ENCODE peak calls at places on chromosomes 2 and 18, in seven cellular contexts. I is HepG2, T is K562, J is HCT116, L is upper lobe of left lung, A is Peyer's patch, K is adrenal gland. W is an unnamed sample.

GRCh38 chr2:191481305-191482075 is 196.4 kb upstream of the NABP1 start:
- DNase-seq in I (no peak), T (no peak), J (no peak), L (no peak), A (no peak), K (no peak), W (no peak)

GRCh38 chr18:50182516-50182915 is 12.4 kb downstream of the MYO5B start:
- DNase-seq in I (no peak), T (no peak), J (no peak), L (no peak), A (no peak), K (no peak), W (no peak)

GRCh38 chr2:211877061-211877460 is 661.5 kb downstream of the ERBB4 start:
- DNase-seq in I (no peak), T (no peak), J (no peak), L (no peak), A (no peak), K (no peak), W (no peak)

GRCh38 chr2:235641333-235641732 is 147.5 kb downstream of the AGAP1 start:
- DNase-seq in I (no peak), T (no peak), J (no peak), L (no peak), A (no peak), K (no peak), W (no peak)

GRCh38 chr18:39692367-39693011 is 2126.9 kb upstream of the CELF4 start:
- DNase-seq in I (no peak), T (no peak), J (no peak), L (no peak), A (no peak), K (no peak), W (no peak)

GRCh38 chr2:203656522-203657287 is 49.7 kb upstream of the CD28 start:
- DNase-seq in I (peak), T (no peak), J (no peak), L (peak), A (peak), K (peak), W (peak)

GRCh38 chr2:54771166-54771565 is 47.7 kb downstream of the EML6 start:
- DNase-seq in I (no peak), T (no peak), J (peak), L (no peak), A (no peak), K (no peak), W (no peak)

GRCh38 chr18:68676913-68677312 is 38.0 kb downstream of the TMX3 start:
- DNase-seq in I (no peak), T (no peak), J (no peak), L (no peak), A (no peak), K (no peak), W (no peak)

GRCh38 chr2:62197609-62198236 is 1.8 kb downstream of the B3GNT2 start:
- DNase-seq in I (no peak), T (no peak), J (no peak), L (peak), A (peak), K (peak), W (no peak)

GRCh38 chr18:58194028-58194427 is 150.0 kb downstream of the NEDD4L start:
- DNase-seq in I (no peak), T (peak), J (no peak), L (no peak), A (no peak), K (peak), W (no peak)

GRCh38 chr2:183541766-183542165 is 417.5 kb downstream of the NUP35 start:
- DNase-seq in I (no peak), T (no peak), J (no peak), L (no peak), A (peak), K (no peak), W (no peak)

GRCh38 chr2:24819442-24820174 is 26.4 kb downstream of the CENPO start:
- DNase-seq in I (no peak), T (no peak), J (no peak), L (no peak), A (no peak), K (peak), W (no peak)

GRCh38 chr2:199278099-199278498 is 179.6 kb downstream of the SATB2 start:
- DNase-seq in I (no peak), T (no peak), J (no peak), L (no peak), A (no peak), K (no peak), W (no peak)

GRCh38 chr2:96737831-96738230 is 2.0 kb downstream of the LMAN2L start:
- DNase-seq in I (no peak), T (no peak), J (no peak), L (no peak), A (no peak), K (no peak), W (no peak)

GRCh38 chr2:96734899-96735585 is 4.8 kb downstream of the LMAN2L start:
- DNase-seq in I (no peak), T (no peak), J (no peak), L (no peak), A (no peak), K (no peak), W (no peak)

GRCh38 chr2:96739051-96739632 is 722 bp downstream of the LMAN2L start:
- DNase-seq in I (no peak), T (no peak), J (no peak), L (no peak), A (no peak), K (no peak), W (no peak)

GRCh38 chr2:96737251-96737650 is 2.6 kb downstream of the LMAN2L start:
- DNase-seq in I (no peak), T (no peak), J (no peak), L (no peak), A (no peak), K (no peak), W (no peak)

DNA sequence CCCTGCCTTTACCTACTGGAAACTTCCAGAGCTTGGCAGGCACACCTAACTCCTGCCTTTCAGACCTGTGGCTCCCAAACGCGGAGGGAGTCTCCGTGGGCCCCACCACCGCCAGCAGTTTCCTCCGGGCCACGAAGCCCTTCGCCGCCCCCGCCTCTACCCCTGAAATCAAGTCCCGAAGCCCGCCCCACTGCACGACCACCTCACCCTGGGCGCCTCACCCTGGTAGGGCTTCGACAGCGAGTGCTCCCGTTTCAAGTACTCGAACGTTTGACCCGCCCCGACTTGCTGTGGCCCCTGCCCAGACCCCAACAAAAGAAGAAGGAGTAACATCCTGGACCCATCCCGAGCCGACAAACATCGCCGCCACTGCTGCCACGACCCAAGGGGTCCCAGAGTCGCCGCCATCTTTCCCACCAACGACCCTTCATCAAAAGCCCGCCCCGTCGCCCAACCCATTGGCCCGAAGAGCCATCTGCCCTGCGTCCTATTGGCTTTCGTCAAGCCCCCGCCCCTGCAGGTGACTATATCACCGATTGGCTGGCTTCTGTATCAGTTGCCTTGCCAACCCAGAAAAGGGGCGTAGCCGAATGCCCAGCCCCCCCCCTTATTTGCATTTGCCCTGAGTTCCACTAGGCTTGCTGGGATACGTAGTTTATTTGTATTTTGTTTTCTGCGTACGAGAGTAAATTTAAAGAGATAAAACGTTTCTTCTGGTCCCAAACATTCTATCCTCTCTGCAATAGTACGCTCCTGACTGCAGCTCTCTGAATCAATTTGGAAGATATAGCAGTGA is at the start of gene LMAN2L:
- DNase-seq in I (peak), T (peak), J (peak), L (peak), A (peak), K (peak), W (peak)
- TF ChIP-seq POLR2A in I (peak), T (peak), J (peak), L (peak), A (no peak), K (peak), W (peak)

GRCh38 chr2:47311764-47312503 is 91.0 kb upstream of the MSH2 start:
- DNase-seq in I (no peak), T (no peak), J (no peak), L (no peak), A (no peak), K (peak), W (no peak)

GRCh38 chr2:47309952-47310800 is 92.8 kb upstream of the MSH2 start:
- DNase-seq in I (peak), T (peak), J (no peak), L (peak), A (peak), K (no peak), W (no peak)

GRCh38 chr2:47312504-47312875 is 90.5 kb upstream of the MSH2 start:
- DNase-seq in I (no peak), T (no peak), J (no peak), L (no peak), A (no peak), K (no peak), W (no peak)

GRCh38 chr2:47309472-47309951 is 93.4 kb upstream of the MSH2 start:
- DNase-seq in I (peak), T (no peak), J (no peak), L (no peak), A (peak), K (no peak), W (no peak)

GRCh38 chr2:47310801-47311560 is 92.0 kb upstream of the MSH2 start:
- DNase-seq in I (peak), T (no peak), J (no peak), L (peak), A (peak), K (peak), W (peak)
- H3K27ac ChIP-seq in I (peak), T (no peak), J (no peak), L (peak), A (peak), K (no peak), W (peak)

GRCh38 chr2:60351802-60352201 is 201.7 kb downstream of the BCL11A start:
- DNase-seq in I (no peak), T (no peak), J (no peak), L (no peak), A (no peak), K (no peak), W (no peak)
- TF ChIP-seq POLR2A in I (no peak), T (no peak), J (no peak), L (no peak), A (no peak), K (no peak), W (no peak)

DNA sequence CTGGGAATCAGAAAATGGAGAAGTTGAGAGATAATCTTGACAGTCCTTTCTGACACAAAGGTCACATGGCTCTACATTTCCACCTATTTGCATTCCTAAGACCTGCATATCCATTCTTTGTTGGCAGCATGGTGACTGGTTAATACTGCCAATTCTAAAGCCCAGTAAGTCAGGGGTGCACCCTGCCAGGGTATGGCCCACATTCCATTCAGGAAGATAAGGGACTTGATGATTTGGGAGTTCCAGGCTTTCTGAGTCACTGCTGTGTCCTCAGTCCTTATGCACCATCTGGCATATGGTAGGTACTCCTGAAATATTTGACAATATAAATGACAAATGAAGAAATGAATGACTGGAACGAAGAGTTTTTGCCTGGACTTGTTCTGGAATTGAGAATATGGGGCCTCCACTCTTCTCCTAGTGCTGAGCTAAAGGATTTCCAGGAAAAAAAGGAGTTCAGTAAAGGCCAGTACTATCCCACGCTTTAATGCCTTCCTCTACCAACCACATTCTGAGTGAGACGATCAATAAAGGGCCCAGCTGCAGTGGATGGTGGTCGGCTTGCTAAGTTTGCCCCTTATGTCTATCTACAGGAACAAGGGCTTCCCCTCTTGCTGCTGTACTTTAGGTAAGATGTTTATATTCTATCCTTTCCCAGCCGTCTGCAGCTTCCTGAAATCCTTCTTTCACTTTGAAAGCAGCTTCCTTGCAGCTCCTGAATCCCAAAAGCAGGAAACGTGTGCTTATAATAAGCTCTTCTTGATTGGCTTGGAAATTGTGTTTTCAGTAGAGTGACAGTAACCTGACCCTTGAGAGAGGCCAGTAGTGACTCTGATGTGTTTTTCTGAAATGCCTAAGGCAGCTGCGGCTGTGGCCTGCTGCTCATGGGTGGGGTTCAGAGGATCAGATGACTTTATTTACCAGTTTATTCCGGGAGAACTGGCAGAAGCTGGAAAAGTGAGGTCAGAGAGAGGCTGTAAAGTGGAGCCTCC is 31.9 kb upstream of the EIF2AK3 start:
- DNase-seq in I (peak), T (no peak), J (no peak), L (no peak), A (no peak), K (peak), W (no peak)
- H3K27ac ChIP-seq in I (no peak), T (peak), J (no peak), L (peak), A (peak), K (peak), W (no peak)

DNA sequence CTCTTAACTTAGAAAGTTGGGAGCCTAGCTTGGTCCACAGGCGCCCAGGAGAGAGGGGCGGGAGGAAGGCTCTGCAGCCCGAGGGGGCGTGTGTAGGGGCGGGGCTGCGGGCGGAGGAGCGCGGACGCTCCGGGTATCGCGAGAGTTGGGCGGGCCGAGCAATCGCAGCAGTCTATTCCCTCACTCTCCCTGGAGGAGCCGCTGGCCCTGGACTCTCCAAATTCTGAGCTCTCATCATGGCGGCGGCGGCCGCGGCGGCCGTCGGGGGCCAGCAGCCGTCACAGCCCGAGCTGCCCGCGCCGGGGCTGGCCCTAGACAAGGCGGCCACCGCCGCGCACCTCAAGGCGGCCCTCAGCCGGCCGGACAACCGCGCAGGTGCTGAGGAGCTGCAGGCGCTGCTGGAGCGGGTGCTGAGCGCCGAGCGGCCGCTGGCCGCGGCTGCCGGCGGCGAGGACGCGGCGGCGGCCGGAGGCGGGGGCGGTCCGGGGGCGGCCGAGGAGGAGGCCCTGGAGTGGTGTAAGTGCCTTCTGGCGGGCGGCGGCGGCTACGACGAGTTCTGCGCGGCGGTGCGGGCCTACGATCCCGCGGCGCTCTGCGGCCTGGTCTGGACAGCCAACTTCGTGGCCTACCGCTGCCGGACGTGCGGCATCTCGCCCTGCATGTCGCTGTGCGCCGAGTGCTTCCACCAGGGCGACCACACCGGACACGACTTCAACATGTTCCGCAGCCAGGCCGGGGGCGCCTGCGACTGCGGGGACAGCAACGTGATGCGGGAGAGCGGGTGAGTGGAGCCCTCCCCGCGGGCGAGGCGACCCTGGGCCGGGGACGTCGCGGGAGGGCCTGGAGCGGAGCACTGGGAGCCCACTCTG is at the start of gene UBR3:
- DNase-seq in I (peak), T (peak), J (peak), L (peak), A (peak), K (peak), W (peak)
- TF ChIP-seq POLR2A in I (peak), T (peak), J (peak), L (peak), A (peak), K (peak), W (peak)

GRCh38 chr18:34709631-34710429 is at the start of gene DTNA:
- DNase-seq in I (no peak), T (no peak), J (no peak), L (no peak), A (no peak), K (no peak), W (no peak)
- H3K27ac ChIP-seq in I (no peak), T (no peak), J (no peak), L (peak), A (peak), K (peak), W (peak)

DNA sequence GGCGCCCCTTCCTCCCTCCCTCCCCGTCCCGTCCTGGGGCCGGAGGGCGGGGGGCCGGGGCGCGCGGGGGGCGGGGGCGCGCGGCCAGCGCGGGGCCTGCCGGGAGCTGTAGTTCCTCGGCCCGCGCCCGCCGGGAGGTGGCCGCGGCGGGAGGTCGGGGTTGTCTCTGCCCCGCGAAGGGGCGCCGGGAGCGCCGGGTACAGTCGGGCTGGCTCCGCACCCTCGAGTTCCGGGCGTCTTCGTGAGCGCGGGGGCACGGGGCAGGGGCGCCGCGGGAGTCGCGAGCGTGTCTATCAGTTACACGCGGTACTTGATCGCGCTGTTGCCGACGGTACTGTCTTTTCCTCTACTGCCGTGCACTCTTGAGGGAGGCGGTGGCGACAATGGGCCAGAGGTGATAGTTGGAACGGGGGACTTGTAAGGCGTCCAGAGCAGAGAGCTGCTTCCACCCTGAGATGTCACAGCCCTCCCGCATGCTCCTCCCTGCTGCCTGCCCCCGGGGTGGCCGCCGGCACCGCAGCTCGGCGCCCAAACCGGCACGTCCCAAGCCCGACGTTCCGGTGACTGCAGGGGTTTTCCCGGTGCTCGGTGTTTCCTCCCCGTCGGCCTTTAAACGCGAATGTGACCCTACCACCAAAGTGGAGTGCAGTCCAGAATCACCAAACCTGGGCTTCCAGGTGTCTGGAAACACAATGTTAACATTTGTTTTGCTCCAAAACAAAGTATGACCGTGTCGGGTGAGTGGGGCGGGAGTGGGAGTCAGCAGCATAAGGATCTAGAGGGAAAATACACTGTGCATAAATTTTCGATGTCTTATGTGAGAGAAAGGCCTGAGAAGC is at the start of gene PRKD3:
- DNase-seq in I (peak), T (peak), J (peak), L (peak), A (peak), K (peak), W (peak)
- TF ChIP-seq POLR2A in I (no peak), T (peak), J (no peak), L (peak), A (no peak), K (peak), W (peak)

GRCh38 chr18:4549164-4549920 is 94.2 kb upstream of the DLGAP1 start:
- DNase-seq in I (no peak), T (no peak), J (no peak), L (no peak), A (no peak), K (no peak), W (no peak)
- H3K27ac ChIP-seq in I (no peak), T (no peak), J (no peak), L (no peak), A (no peak), K (no peak), W (no peak)